ENCODE peak calls at places on chromosomes 5 and 9, in seven cellular contexts. M is neuronal stem cell, W is H1, I is mesenchymal stem cell, B is mesendoderm, X is H9, N is IMR-90. V is an unnamed sample.

GRCh38 chr9:129136446-129137049 is 25.3 kb downstream of the PTPA start:
- DNase-seq in M (no peak), I (no peak), B (no peak), X (no peak), N (no peak), W (no peak), V (no peak)

GRCh38 chr5:83711982-83712601 is 8.6 kb downstream of the HAPLN1 start:
- DNase-seq in X (no peak), B (peak; percentile 51), W (peak; percentile 64), I (peak; percentile 57), N (peak; percentile 35), M (peak; percentile 40), V (peak; percentile 92)

GRCh38 chr5:116525680-116526079 is 48.9 kb downstream of the SEMA6A start:
- DNase-seq in N (no peak), M (no peak), I (no peak), W (no peak), B (no peak), X (no peak), V (no peak)

GRCh38 chr9:61673247-61673646 is 483.4 kb downstream of the SPATA31A7 start:
- DNase-seq in N (no peak), X (no peak), B (no peak), I (no peak), M (no peak), W (no peak), V (no peak)

GRCh38 chr9:135116371-135116770 is 28.9 kb downstream of the OLFM1 start:
- DNase-seq in N (no peak), W (no peak), I (no peak), B (no peak), M (no peak), X (no peak), V (no peak)

GRCh38 chr5:57216714-57217113 is 42.9 kb downstream of the GPBP1 start:
- DNase-seq in I (peak; percentile 51), B (no peak), W (no peak), X (no peak), M (no peak), N (peak; percentile 82), V (no peak)

GRCh38 chr9:36962721-36963120 is 71.3 kb downstream of the PAX5 start:
- DNase-seq in N (no peak), X (peak; percentile 25), B (no peak), I (no peak), M (no peak), W (peak; percentile 37), V (no peak)

GRCh38 chr9:115240676-115241075 is 122.7 kb upstream of the TNC start:
- DNase-seq in M (no peak), I (no peak), N (no peak), B (no peak), W (no peak), X (no peak), V (no peak)

GRCh38 chr5:128706269-128706668 is 168.2 kb upstream of the FBN2 start:
- DNase-seq in I (no peak), M (no peak), X (no peak), W (no peak), B (no peak), N (no peak), V (no peak)

GRCh38 chr5:107610795-107611194 is 59.9 kb downstream of the EFNA5 start:
- DNase-seq in I (no peak), W (no peak), M (no peak), N (no peak), B (no peak), X (no peak), V (peak; percentile 39)
- H2BK5ac ChIP-seq in I (no peak overlapping the region), W (no peak overlapping the region), M (no peak overlapping the region), N (no peak overlapping the region), B (no peak overlapping the region), X (no peak overlapping the region), V (no peak overlapping the region)

DNA sequence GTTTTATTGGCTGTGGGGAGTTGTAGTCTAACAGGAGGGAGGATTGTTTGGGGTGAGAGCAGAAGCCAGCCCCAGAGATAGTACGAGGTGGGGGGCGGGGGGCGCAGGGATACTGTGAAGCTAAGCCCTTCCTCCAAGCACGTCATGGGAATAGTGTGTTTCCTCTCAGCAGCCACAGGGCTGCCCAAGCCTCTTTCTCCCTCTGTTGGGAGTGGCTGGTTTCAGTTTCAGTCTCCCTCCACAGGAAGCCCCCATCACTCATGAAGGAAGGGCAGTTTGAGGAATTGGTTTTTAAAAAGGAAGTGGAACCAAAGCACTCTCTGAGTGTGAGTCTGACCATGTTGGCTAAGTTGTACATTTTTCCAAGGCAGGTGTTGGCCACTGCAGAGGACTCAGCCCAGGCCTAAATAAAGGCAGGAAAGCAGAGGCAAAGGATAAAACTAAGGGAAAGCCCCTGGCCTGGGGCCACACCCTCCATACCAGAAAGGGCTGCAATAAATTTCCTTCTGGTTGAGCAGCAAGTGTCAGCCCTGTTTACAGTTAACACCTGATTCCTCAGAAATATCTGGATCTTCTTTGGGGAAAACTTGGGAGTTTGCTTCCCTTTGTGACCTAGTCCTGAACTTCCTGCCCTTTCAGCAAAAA is 3.2 kb downstream of the RAB24 start:
- DNase-seq in I (peak; percentile 94), W (no peak), B (peak; percentile 83), X (peak; percentile 70), N (peak; percentile 80), M (no peak), V (peak; percentile 53)
- H3K4me2 ChIP-seq in I (no peak overlapping the region), W (no peak overlapping the region), B (no peak overlapping the region), X (no peak overlapping the region), N (peak overlapping the region; percentile 62), M (no peak overlapping the region), V (no peak overlapping the region)

GRCh38 chr9:85863875-85864274 is 77.1 kb upstream of the NAA35 start:
- DNase-seq in W (no peak), M (no peak), N (no peak), I (no peak), X (no peak), B (no peak), V (no peak)
- H3K23ac ChIP-seq in W (no peak overlapping the region), M (no peak overlapping the region), N (no peak overlapping the region), I (no peak overlapping the region), X (no peak overlapping the region), B (no peak overlapping the region), V (no peak overlapping the region)

DNA sequence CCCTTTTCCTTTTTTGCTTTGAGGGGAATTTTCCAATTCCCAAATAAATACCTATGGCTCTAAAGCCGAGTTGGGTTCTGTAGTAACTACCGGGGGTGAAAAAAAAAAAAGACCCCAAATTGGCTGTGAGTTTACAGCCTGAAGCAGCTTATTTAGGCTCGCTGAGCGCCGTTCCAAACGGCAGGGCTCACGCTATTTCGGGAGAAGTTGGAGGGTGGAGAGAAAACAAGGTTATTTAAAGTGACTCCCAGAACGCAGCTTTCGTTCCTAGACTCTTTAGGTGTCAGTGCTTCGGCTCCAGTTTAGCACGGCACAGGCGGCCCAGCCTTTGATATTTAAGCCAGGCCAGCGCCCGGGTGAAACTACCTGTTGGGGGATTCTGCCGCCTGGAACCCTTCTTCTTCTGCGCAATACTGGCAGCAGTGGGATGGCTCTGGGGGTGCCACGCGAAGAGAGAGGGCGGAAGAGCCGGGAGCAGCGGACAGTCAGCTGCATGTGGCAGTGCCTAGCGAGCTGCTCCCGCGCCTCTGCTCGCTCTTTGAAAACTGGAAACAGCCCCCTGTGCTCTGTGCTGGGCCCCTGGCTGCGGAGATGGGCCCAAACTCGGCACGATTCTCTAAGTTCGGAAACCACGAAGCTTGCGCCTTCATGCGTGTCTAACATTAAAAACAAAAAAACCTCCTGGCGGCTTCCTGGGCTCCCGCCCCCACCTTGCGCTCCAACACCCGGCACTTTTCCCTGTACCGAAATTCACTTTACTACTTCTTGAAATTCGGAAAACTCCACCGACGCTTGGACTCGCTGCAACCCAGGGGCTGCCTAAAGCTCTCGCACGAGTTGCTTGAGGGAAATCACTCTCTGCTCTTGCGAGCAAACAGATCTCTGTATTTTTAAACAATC is 34.5 kb upstream of the NFIB start:
- DNase-seq in X (peak; percentile 49), W (peak; percentile 64), M (peak; percentile 48), N (no peak), I (peak; percentile 46), B (peak; percentile 59), V (peak; percentile 21)
- H2BK5ac ChIP-seq in X (no peak overlapping the region), W (no peak overlapping the region), M (no peak overlapping the region), N (no peak overlapping the region), I (no peak overlapping the region), B (no peak overlapping the region), V (no peak overlapping the region)

DNA sequence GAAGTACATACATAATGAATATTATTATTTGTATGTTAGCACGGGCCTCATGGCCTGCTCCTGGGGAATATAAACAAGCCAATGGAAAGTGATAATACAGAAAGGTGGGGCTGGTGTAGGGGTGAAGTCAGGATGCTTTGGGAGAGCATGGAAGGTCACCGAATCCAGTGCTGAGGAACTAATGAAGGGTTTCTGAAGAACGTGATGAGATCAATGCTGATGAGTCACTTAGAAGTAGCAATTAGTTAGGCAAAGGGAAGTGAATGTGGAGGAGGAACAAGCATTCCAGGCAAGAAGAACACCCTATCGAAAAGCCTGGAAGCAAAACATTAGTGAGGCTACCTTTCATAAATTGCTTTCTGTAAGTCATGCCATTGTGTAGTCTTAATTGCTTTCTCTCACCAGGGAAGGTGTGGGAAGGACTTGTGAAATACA is 2.1 kb downstream of the ANXA1 start:
- DNase-seq in M (no peak), B (peak; percentile 84), I (peak; percentile 68), X (no peak), N (peak; percentile 28), W (no peak), V (peak; percentile 65)
- H3K4me2 ChIP-seq in M (no peak overlapping the region), B (no peak overlapping the region), I (peak overlapping the region; percentile 53), X (no peak overlapping the region), N (peak overlapping the region; percentile 87), W (no peak overlapping the region), V (peak overlapping the region; percentile 70)

GRCh38 chr5:53089481-53089976 is 20.0 kb downstream of the MOCS2 start:
- DNase-seq in X (no peak), W (no peak), M (no peak), B (no peak), I (no peak), N (peak; percentile 34), V (peak; percentile 74)
- H3K23ac ChIP-seq in X (no peak overlapping the region), W (no peak overlapping the region), M (no peak overlapping the region), B (no peak overlapping the region), I (no peak overlapping the region), N (no peak overlapping the region), V (no peak overlapping the region)

DNA sequence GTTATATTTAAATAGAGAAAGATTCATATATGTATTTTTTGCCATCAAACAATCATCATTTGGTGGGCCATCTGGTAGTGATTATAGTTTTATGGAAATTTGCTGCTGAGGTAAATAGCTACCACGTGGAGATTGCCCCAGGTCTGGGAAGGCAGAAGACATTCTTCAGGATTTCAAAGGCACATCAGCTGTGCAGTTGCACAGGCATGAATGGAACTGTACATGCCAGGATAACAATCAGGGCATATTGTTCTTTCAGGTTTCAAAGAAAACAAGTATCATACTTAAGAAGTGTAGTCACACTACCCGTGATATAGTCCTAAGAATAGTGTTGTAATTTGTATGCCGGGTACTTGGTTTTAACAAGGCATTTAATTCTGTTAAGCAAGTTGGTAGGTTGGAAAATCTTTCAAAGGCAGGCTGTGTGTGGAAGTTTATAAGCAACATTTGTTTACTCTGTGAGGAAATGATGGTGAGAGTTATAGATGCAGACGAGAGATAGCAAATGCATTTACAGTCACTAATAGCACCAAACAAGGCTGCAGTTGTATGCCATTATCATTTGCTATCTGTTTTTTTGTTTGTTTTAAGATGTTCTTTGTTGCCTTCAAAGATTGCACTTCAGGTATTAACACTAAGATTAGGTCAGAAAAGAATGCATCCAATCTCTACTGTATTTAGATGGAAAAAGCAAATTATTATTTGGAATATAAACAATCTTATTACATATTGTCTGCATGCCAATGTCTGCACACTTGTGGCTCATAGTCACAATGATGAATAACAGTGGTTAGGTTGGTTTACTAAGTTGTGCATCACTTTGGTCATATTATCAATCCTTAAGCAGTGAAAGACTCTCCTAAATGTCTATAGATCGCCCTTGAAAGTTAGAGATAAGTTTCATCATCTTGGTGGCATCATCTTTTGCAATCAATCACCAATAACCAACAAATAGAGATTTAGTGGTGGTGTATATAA is 55.3 kb downstream of the RPS23 start:
- DNase-seq in B (peak; percentile 10), N (no peak), W (no peak), X (no peak), M (no peak), I (peak; percentile 80), V (peak; percentile 69)
- H2BK5ac ChIP-seq in B (no peak overlapping the region), N (no peak overlapping the region), W (no peak overlapping the region), X (no peak overlapping the region), M (no peak overlapping the region), I (no peak overlapping the region), V (no peak overlapping the region)

V was measured in trophoblast cell.